ENCODE peak calls at places on chromosome 7, in ten cellular contexts. N is effector CD8-positive, alpha-beta T cell; L is HT-29; A is NCI-H1694; I is kidney epithelial cell; H is heart left ventricle; V is endothelial cell of umbilical vein; X is HL-60; M is stimulated activated CD8-positive, alpha-beta memory T cell treated with anti-CD3 and anti-CD28 coated beads, Interleukin-7, amount 100 ng/mL, for 4 hours; C is substantia nigra. K is an unnamed sample.
A peak's percentile ranks its signal among the peaks of the same experiment; 100 is the strongest.

GRCh38 chr7:96314402-96315108 is 7.3 kb downstream of the SLC25A13 start:
- DNase-seq in H (no peak), C (no peak), X (peak; percentile 60), A (no peak), M (no peak), I (no peak), V (no peak), L (peak; percentile 38), N (no peak), K (no peak)

GRCh38 chr7:30463400-30464145 is 15.0 kb downstream of the NOD1 start:
- DNase-seq in X (peak; percentile 34), N (no peak), M (no peak), L (no peak), V (no peak), H (no peak), A (no peak), C (no peak), I (no peak), K (no peak)

GRCh38 chr7:158268851-158269535 is 318.6 kb downstream of the PTPRN2 start:
- DNase-seq in M (no peak), L (no peak), X (no peak), C (no peak), A (no peak), I (no peak), N (no peak), H (no peak), V (no peak), K (no peak)

GRCh38 chr7:54986716-54987115 is 32.1 kb upstream of the EGFR start:
- DNase-seq in I (no peak), X (no peak), N (no peak), H (no peak), A (no peak), M (no peak), C (no peak), V (no peak), L (no peak), K (no peak)

GRCh38 chr7:114631249-114631822 is 216.7 kb downstream of the FOXP2 start:
- DNase-seq in N (no peak), L (no peak), A (no peak), C (no peak), I (no peak), V (no peak), H (no peak), M (no peak), X (no peak), K (no peak)

GRCh38 chr7:143043391-143043790 is 8.8 kb upstream of the OR6V1 start:
- DNase-seq in X (no peak), N (no peak), A (no peak), C (no peak), V (no peak), L (no peak), M (no peak), I (no peak), H (no peak), K (no peak)

GRCh38 chr7:105699568-105700236 is 118.4 kb upstream of the EFCAB10 start:
- DNase-seq in X (no peak), L (no peak), V (no peak), C (no peak), A (no peak), N (no peak), I (no peak), M (no peak), H (no peak), K (no peak)

GRCh38 chr7:142866361-142867096 is 11.7 kb downstream of the EPHB6 start:
- DNase-seq in V (peak; percentile 29), C (no peak), I (no peak), L (peak; percentile 84), A (no peak), N (no peak), H (no peak), X (peak; percentile 25), M (no peak), K (no peak)

GRCh38 chr7:83599131-83599530 is 49.8 kb downstream of the SEMA3E start:
- DNase-seq in M (no peak), H (no peak), A (no peak), C (no peak), X (no peak), I (no peak), N (no peak), L (no peak), V (no peak), K (no peak)

GRCh38 chr7:83957333-83957732 is 237.3 kb downstream of the SEMA3A start:
- DNase-seq in A (no peak), L (peak; percentile 50), V (no peak), M (no peak), I (no peak), X (no peak), N (no peak), C (no peak), H (no peak), K (no peak)

GRCh38 chr7:109479388-109479787 is 909.7 kb downstream of the DNAJB9 start:
- DNase-seq in H (no peak), N (no peak), A (peak; percentile 5), C (no peak), X (no peak), L (peak; percentile 13), M (no peak), V (no peak), I (no peak), K (no peak)

GRCh38 chr7:145884716-145885514 is 231.7 kb upstream of the CNTNAP2 start:
- DNase-seq in I (no peak), N (no peak), C (no peak), M (no peak), A (no peak), H (no peak), X (peak; percentile 6), L (no peak), V (no peak), K (no peak)

GRCh38 chr7:37921340-37921805 is 933 bp downstream of the EPDR1 start:
- DNase-seq in C (no peak), M (no peak), L (no peak), A (peak; percentile 50), V (no peak), H (peak; percentile 43), N (no peak), X (peak; percentile 45), I (no peak), K (no peak)

GRCh38 chr7:127632276-127632910 is 14.5 kb upstream of the PAX4 start:
- DNase-seq in A (no peak), L (no peak), X (no peak), N (no peak), M (no peak), H (no peak), I (no peak), V (no peak), C (no peak), K (no peak)

GRCh38 chr7:100156331-100157068 is 2.0 kb downstream of the TRAPPC14 start:
- DNase-seq in L (no peak), A (no peak), C (no peak), M (no peak), I (no peak), N (no peak), H (no peak), X (peak; percentile 68), V (no peak), K (no peak)

GRCh38 chr7:44280636-44280992 is 44.8 kb downstream of the CAMK2B start:
- DNase-seq in C (no peak), V (no peak), X (no peak), A (no peak), N (no peak), L (no peak), I (no peak), M (no peak), H (no peak), K (no peak)

GRCh38 chr7:157139142-157140117 is 704 bp downstream of the UBE3C start:
- DNase-seq in V (no peak), L (peak; percentile 62), C (peak; percentile 53), A (no peak), I (no peak), H (peak; percentile 57), M (peak; percentile 60), N (peak; percentile 53), X (no peak), K (peak; percentile 55)

GRCh38 chr7:79240413-79240812 is 213.1 kb downstream of the MAGI2 start:
- DNase-seq in M (no peak), I (no peak), C (no peak), A (no peak), N (no peak), H (no peak), X (no peak), V (no peak), L (no peak), K (no peak)

GRCh38 chr7:141409911-141410329 is 141.3 kb upstream of the AGK start:
- DNase-seq in C (no peak), N (no peak), A (peak; percentile 60), L (no peak), X (no peak), M (no peak), V (no peak), I (no peak), H (no peak), K (no peak)

GRCh38 chr7:101717986-101718746 is 89.1 kb upstream of the MYL10 start:
- DNase-seq in M (no peak), L (no peak), H (no peak), A (no peak), V (no peak), N (no peak), I (no peak), X (peak; percentile 80), C (no peak), K (no peak)

GRCh38 chr7:50069613-50070012 is 23.4 kb downstream of the ZPBP start:
- DNase-seq in C (no peak), A (no peak), X (no peak), L (no peak), N (no peak), V (no peak), H (no peak), I (no peak), M (no peak), K (no peak)

GRCh38 chr7:29563590-29564454 is at the start of gene PRR15:
- DNase-seq in A (no peak), N (no peak), M (no peak), H (peak; percentile 21), L (peak; percentile 98), C (peak; percentile 7), I (no peak), V (peak; percentile 56), X (no peak), K (no peak)

GRCh38 chr7:776992-777520 is 50.0 kb upstream of the PRKAR1B start:
- DNase-seq in I (no peak), C (no peak), M (no peak), V (peak; percentile 41), L (no peak), X (no peak), A (no peak), N (no peak), H (no peak), K (no peak)

GRCh38 chr7:137592232-137592896 is 248.8 kb upstream of the PTN start:
- DNase-seq in X (peak; percentile 29), C (peak; percentile 32), H (peak; percentile 46), M (no peak), N (no peak), A (peak; percentile 69), V (peak; percentile 85), L (peak; percentile 79), I (no peak), K (no peak)

GRCh38 chr7:28041508-28042314 is 138.9 kb downstream of the JAZF1 start:
- DNase-seq in I (no peak), N (no peak), C (no peak), M (no peak), H (no peak), X (no peak), L (no peak), V (no peak), A (no peak), K (no peak)

GRCh38 chr7:151286148-151286547 is 37.7 kb upstream of the SMARCD3 start:
- DNase-seq in V (no peak), A (no peak), I (no peak), H (no peak), L (no peak), N (no peak), X (no peak), C (no peak), M (no peak), K (no peak)

K was measured in activated T-helper 9 cell treated with anti-CD3 and anti-CD28 coated beads, Interleukin-2, amount 50 U/mL, for 16 hours.